ENCODE peak calls at places on chromosomes 12 and 14, in nine cellular contexts. K is K562; Q is tibial artery; C is A549; R is colonic mucosa; D is stomach; F is CD4-positive, alpha-beta memory T cell; B is Peyer's patch; L is IMR-90. W is an unnamed sample. For H3K4me1, the result is how much of the 10 kb centered on the place peaks cover.

GRCh38 chr12:69240625-69240984 is 1.2 kb downstream of the CPSF6 start:
- DNase-seq in K (no peak), Q (no peak), C (peak), R (no peak), D (no peak), F (peak), B (no peak), L (peak), W (no peak)

GRCh38 chr12:54195736-54196347 is 7.1 kb upstream of the SMUG1 start:
- DNase-seq in K (peak), Q (no peak), C (no peak), R (no peak), D (no peak), F (no peak), B (no peak), L (peak), W (peak)

GRCh38 chr12:118704517-118704916 is 276.8 kb upstream of the SRRM4 start:
- DNase-seq in K (no peak), Q (no peak), C (peak), R (no peak), D (no peak), F (no peak), B (no peak), L (no peak), W (no peak)

GRCh38 chr14:56333361-56334279 is 215.4 kb downstream of the PELI2 start:
- DNase-seq in K (peak), Q (no peak), C (peak), R (no peak), D (no peak), F (no peak), B (no peak), L (peak), W (peak)

GRCh38 chr14:73269729-73270651 is 32.7 kb downstream of the PAPLN start:
- DNase-seq in K (no peak), Q (no peak), C (no peak), R (peak), D (peak), F (no peak), B (peak), L (peak), W (no peak)

GRCh38 chr14:53956427-53957201 is at the start of gene BMP4:
- DNase-seq in K (peak), Q (peak), C (peak), R (peak), D (peak), F (peak), B (peak), L (peak), W (peak)

GRCh38 chr12:121397521-121397920 is 2.4 kb upstream of the RNF34 start:
- DNase-seq in K (no peak), Q (no peak), C (no peak), R (no peak), D (no peak), F (no peak), B (no peak), L (no peak), W (no peak)

GRCh38 chr14:93970589-93970966 is 5.8 kb downstream of the ASB2 start:
- DNase-seq in K (no peak), Q (no peak), C (peak), R (no peak), D (peak), F (peak), B (no peak), L (no peak), W (no peak)

GRCh38 chr12:107537464-107538119 is 148.0 kb upstream of the PWP1 start:
- DNase-seq in K (no peak), Q (no peak), C (no peak), R (no peak), D (no peak), F (no peak), B (no peak), L (no peak), W (no peak)

GRCh38 chr12:34204830-34205285 is 182.6 kb downstream of the ALG10 start:
- DNase-seq in K (no peak), Q (no peak), C (no peak), R (no peak), D (no peak), F (no peak), B (no peak), L (no peak), W (no peak)

GRCh38 chr12:63989301-63989845 is 144.9 kb downstream of the SRGAP1 start:
- DNase-seq in K (no peak), Q (no peak), C (no peak), R (no peak), D (peak), F (no peak), B (no peak), L (peak), W (peak)

GRCh38 chr12:107091989-107092641 is 1.2 kb downstream of the CRY1 start:
- DNase-seq in K (peak), Q (no peak), C (peak), R (peak), D (no peak), F (peak), B (no peak), L (peak), W (peak)

GRCh38 chr12:26177303-26177702 is 18.1 kb upstream of the SSPN start:
- DNase-seq in K (no peak), Q (no peak), C (no peak), R (peak), D (no peak), F (no peak), B (peak), L (no peak), W (no peak)

GRCh38 chr12:122374707-122375106 is 47.8 kb downstream of the CLIP1 start:
- DNase-seq in K (no peak), Q (peak), C (no peak), R (no peak), D (no peak), F (no peak), B (no peak), L (no peak), W (no peak)

GRCh38 chr14:86364634-86365033 is 834.7 kb downstream of the FLRT2 start:
- DNase-seq in K (no peak), Q (no peak), C (no peak), R (no peak), D (no peak), F (no peak), B (no peak), L (no peak), W (no peak)

GRCh38 chr14:104138891-104139459 is 588 bp downstream of the KIF26A start:
- DNase-seq in K (no peak), Q (peak), C (no peak), R (no peak), D (no peak), F (no peak), B (peak), L (no peak), W (no peak)

GRCh38 chr12:71567562-71567961 is 96.1 kb downstream of the ZFC3H1 start:
- DNase-seq in K (peak), Q (no peak), C (no peak), R (no peak), D (no peak), F (no peak), B (no peak), L (no peak), W (no peak)

GRCh38 chr12:46268617-46269428 is at the start of gene SLC38A1:
- DNase-seq in K (peak), Q (peak), C (peak), R (peak), D (peak), F (peak), B (peak), L (peak), W (peak)

GRCh38 chr14:103828315-103828967 is 18.9 kb downstream of the PPP1R13B start:
- DNase-seq in K (no peak), Q (no peak), C (no peak), R (peak), D (peak), F (no peak), B (no peak), L (peak), W (peak)

GRCh38 chr14:61090432-61091216 is 109.6 kb downstream of the SLC38A6 start:
- DNase-seq in K (no peak), Q (no peak), C (no peak), R (no peak), D (no peak), F (no peak), B (no peak), L (peak), W (no peak)

GRCh38 chr12:75874456-75874855 is 157.1 kb downstream of the PHLDA1 start:
- DNase-seq in K (no peak), Q (no peak), C (no peak), R (no peak), D (no peak), F (no peak), B (no peak), L (no peak), W (no peak)

GRCh38 chr12:103962493-103962892 is 3.2 kb upstream of the TDG start:
- DNase-seq in K (no peak), Q (no peak), C (no peak), R (no peak), D (no peak), F (no peak), B (no peak), L (no peak), W (no peak)

GRCh38 chr12:15527201-15527782 is 205.0 kb downstream of the PTPRO start:
- DNase-seq in K (no peak), Q (peak), C (peak), R (peak), D (peak), F (no peak), B (no peak), L (peak), W (no peak)

GRCh38 chr12:105860556-105861207 is 278.1 kb downstream of the NUAK1 start:
- DNase-seq in K (no peak), Q (no peak), C (peak), R (no peak), D (no peak), F (no peak), B (no peak), L (no peak), W (no peak)

GRCh38 chr12:1517007-1517406 is 77.4 kb downstream of the FBXL14 start:
- DNase-seq in K (no peak), Q (peak), C (peak), R (no peak), D (no peak), F (no peak), B (no peak), L (peak), W (peak)

GRCh38 chr14:69610859-69611263 is 535 bp upstream of the SUSD6 start:
- DNase-seq in K (no peak), Q (no peak), C (no peak), R (no peak), D (no peak), F (no peak), B (no peak), L (no peak), W (no peak)

GRCh38 chr14:73295198-73295796 is 58.0 kb downstream of the PAPLN start:
- DNase-seq in K (peak), Q (no peak), C (peak), R (no peak), D (no peak), F (peak), B (no peak), L (peak), W (no peak)

GRCh38 chr12:130686511-130686981 is 29.6 kb downstream of the RIMBP2 start:
- DNase-seq in K (no peak), Q (no peak), C (no peak), R (no peak), D (no peak), F (no peak), B (no peak), L (no peak), W (peak)

GRCh38 chr12:90091809-90092208 is 383.2 kb upstream of the ATP2B1 start:
- DNase-seq in K (no peak), Q (no peak), C (peak), R (no peak), D (no peak), F (no peak), B (no peak), L (no peak), W (no peak)

GRCh38 chr12:42546709-42547108 is 42.8 kb downstream of the PRICKLE1 start:
- DNase-seq in K (no peak), Q (no peak), C (no peak), R (no peak), D (no peak), F (no peak), B (no peak), L (no peak), W (no peak)

GRCh38 chr12:32047357-32047828 is 59.3 kb upstream of the BICD1 start:
- DNase-seq in K (peak), Q (no peak), C (no peak), R (no peak), D (no peak), F (no peak), B (no peak), L (no peak), W (no peak)

GRCh38 chr12:80634903-80635302 is 72.5 kb upstream of the MYF6 start:
- DNase-seq in K (no peak), Q (no peak), C (no peak), R (no peak), D (no peak), F (no peak), B (no peak), L (no peak), W (no peak)

GRCh38 chr14:35964736-35965135 is 138.6 kb downstream of the BRMS1L start:
- DNase-seq in K (no peak), Q (no peak), C (no peak), R (no peak), D (no peak), F (no peak), B (no peak), L (no peak), W (no peak)
- H3K4me1 ChIP-seq in K (under half), Q (under half), C (under half), R (under half), D (under half), F (under half), B (under half), L (under half), W (under half)

DNA sequence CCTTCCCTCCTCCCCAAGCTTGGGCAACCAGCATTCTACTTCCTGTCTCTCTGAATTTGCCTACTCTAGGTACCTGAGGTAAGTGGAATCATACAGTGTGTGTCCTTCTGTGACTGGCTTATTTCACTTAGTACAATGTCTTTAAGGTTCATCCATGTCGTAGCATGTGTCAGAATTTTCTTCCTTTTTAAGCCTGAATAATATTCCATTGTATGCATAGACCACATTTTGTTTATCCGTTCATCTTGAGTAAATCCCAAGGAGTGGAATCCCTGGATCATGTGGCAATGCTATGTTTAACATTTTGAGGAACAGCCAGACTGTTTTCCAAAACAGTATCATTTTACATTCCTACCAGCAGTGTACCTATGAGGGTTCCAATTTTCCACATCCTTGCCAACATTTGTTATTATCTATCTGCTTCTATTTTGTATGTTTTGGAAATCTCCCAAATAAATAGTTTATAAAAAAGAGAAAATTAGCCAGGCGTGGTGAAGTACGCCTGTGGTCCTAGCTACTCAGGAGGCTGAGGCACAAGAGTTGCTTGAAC is 12.4 kb downstream of the HSP90AA1 start:
- DNase-seq in K (no peak), Q (no peak), C (no peak), R (no peak), D (no peak), F (no peak), B (no peak), L (peak), W (no peak)
- H3K4me1 ChIP-seq in K (under half), Q (under half), C (under half), R (under half), D (under half), F (under half), B (under half), L (under half), W (under half)

GRCh38 chr14:90521121-90521929 is 124.5 kb downstream of the CALM1 start:
- DNase-seq in K (no peak), Q (no peak), C (no peak), R (no peak), D (peak), F (no peak), B (peak), L (no peak), W (no peak)

GRCh38 chr14:90523544-90523943 is 126.7 kb downstream of the CALM1 start:
- DNase-seq in K (no peak), Q (no peak), C (no peak), R (no peak), D (no peak), F (no peak), B (peak), L (peak), W (no peak)

GRCh38 chr14:90520326-90520725 is 123.5 kb downstream of the CALM1 start:
- DNase-seq in K (no peak), Q (no peak), C (no peak), R (no peak), D (no peak), F (no peak), B (peak), L (no peak), W (no peak)

GRCh38 chr14:90522585-90523191 is 125.9 kb downstream of the CALM1 start:
- DNase-seq in K (no peak), Q (peak), C (no peak), R (no peak), D (peak), F (no peak), B (peak), L (no peak), W (peak)

DNA sequence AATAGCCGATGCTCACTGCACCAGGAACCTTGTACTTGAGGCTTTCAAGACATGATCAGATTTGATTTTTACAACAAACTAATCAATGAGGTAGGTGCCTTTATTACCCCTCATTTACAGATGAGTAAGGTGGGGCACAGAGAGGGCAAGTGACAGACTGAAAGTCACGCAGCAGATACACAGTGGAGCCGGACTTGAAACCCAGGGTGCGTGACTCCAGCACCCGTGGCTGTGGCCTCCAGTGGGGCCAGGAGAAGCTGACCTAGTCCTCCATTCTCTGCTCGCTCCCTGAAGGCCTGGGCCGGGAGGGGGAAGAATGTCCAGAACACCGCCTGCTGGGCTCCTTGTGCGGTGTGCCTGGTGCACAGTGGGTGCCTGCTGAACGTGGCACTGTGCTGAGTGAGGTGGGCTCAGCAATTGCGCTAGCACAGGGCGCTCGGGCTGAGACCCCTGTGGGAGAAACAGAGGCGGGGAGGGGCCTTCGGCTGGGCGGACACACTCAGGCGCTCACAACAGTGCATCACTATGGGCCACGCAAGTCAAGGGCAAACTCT is 125.2 kb downstream of the CALM1 start:
- DNase-seq in K (no peak), Q (no peak), C (no peak), R (no peak), D (no peak), F (no peak), B (no peak), L (no peak), W (no peak)
- H3K4me1 ChIP-seq in K (under half), Q (half or more), C (under half), R (under half), D (half or more), F (under half), B (under half), L (under half), W (under half)

DNA sequence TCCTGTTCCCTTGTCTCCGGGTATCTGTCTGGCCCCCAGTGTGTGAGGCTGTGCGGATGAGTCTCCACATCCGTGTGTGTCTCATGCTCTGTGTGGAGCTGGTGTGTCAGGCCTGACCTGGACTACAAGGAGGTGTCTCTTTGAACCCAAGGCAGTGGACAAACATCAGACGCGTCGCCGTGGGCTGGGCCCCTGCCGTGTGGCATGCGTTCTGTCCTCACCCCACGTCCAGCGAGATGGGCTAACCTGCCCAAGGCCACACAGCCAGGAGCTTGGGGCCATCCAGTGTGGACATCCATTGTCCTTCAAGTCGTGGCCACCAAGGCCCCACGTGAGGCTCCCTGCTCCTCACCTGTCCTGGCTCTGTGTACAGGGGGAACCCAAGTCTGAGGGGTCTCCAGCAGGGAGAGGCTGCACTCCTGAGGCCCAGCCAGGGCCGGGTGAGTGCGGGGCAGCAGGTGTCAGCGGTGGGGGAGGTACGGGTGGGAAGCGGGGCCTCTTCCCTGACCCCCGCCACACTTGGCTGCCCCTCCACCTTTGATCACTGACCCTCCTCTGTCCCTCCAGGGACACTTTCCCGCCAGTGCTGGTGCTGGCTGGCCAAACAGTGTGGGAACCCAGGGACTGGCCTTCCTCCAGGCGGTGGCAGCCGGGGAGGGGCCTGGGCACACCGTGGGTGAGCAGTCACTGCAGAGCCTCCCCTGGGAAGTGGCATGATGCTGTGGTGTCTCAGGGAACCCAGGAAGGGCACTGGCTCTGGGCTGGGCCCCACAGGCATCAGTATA is 48.5 kb downstream of the CYP46A1 start:
- DNase-seq in K (no peak), Q (peak), C (no peak), R (no peak), D (no peak), F (no peak), B (peak), L (no peak), W (peak)
- H3K4me1 ChIP-seq in K (under half), Q (half or more), C (under half), R (under half), D (under half), F (under half), B (under half), L (under half), W (under half)

GRCh38 chr14:95261616-95262510 is 57.8 kb downstream of the CLMN start:
- DNase-seq in K (no peak), Q (no peak), C (no peak), R (no peak), D (no peak), F (no peak), B (no peak), L (no peak), W (no peak)
- H3K4me1 ChIP-seq in K (under half), Q (under half), C (under half), R (under half), D (under half), F (under half), B (under half), L (under half), W (under half)